ENCODE peak calls at places on chromosome 22, in eight cellular contexts. F, N, E, Z, R, B, V and U are unnamed samples.

GRCh38 chr22:44424867-44425351 is 73.1 kb downstream of the RTL6 start:
- DNase-seq in F (no peak), N (no peak), E (peak; percentile 52), Z (no peak), R (no peak), B (no peak), V (no peak), U (no peak)

GRCh38 chr22:25363474-25363873 is 144.0 kb downstream of the CRYBB2 start:
- DNase-seq in F (no peak), N (no peak), E (no peak), Z (no peak), R (no peak), B (no peak), V (no peak), U (no peak)

GRCh38 chr22:24810043-24810749 is 4.2 kb downstream of the SGSM1 start:
- DNase-seq in F (no peak), N (no peak), E (peak; percentile 17), Z (no peak), R (no peak), B (no peak), V (no peak), U (no peak)

GRCh38 chr22:23261900-23262450 is 81.7 kb downstream of the BCR start:
- DNase-seq in F (no peak), N (no peak), E (no peak), Z (no peak), R (no peak), B (peak; percentile 65), V (no peak), U (no peak)

GRCh38 chr22:24806663-24807001 is 621 bp downstream of the SGSM1 start:
- DNase-seq in F (no peak), N (no peak), E (no peak), Z (no peak), R (no peak), B (no peak), V (no peak), U (no peak)

GRCh38 chr22:19800761-19801244 is 40.2 kb downstream of the TBX1 start:
- DNase-seq in F (no peak), N (peak; percentile 14), E (no peak), Z (no peak), R (no peak), B (no peak), V (peak; percentile 35), U (peak; percentile 35)

GRCh38 chr22:37019309-37020191 is at the start of the genes MPST and TST:
- DNase-seq in F (peak; percentile 73), N (peak; percentile 84), E (peak; percentile 86), Z (peak; percentile 86), R (peak; percentile 82), B (peak; percentile 81), V (peak; percentile 87), U (peak; percentile 69)

GRCh38 chr22:37401401-37401859 is 25.8 kb downstream of the ELFN2 start:
- DNase-seq in F (no peak), N (no peak), E (no peak), Z (no peak), R (no peak), B (no peak), V (no peak), U (no peak)

GRCh38 chr22:19663821-19664325 is 50.4 kb upstream of the SEPTIN5 start:
- DNase-seq in F (no peak), N (peak; percentile 39), E (peak; percentile 31), Z (no peak), R (peak; percentile 24), B (peak; percentile 79), V (peak; percentile 94), U (no peak)

GRCh38 chr22:37258810-37259472 is 14.9 kb upstream of the RAC2 start:
- DNase-seq in F (no peak), N (no peak), E (no peak), Z (peak; percentile 35), R (no peak), B (no peak), V (no peak), U (no peak)

GRCh38 chr22:47653921-47654320 is 891.5 kb downstream of the TBC1D22A start:
- DNase-seq in F (no peak), N (no peak), E (no peak), Z (no peak), R (no peak), B (no peak), V (no peak), U (no peak)

GRCh38 chr22:43824724-43825485 is 12.8 kb upstream of the EFCAB6 start:
- DNase-seq in F (no peak), N (no peak), E (no peak), Z (peak; percentile 24), R (no peak), B (no peak), V (no peak), U (no peak)

GRCh38 chr22:42074153-42074750 is at the start of gene PHETA2:
- DNase-seq in F (no peak), N (peak; percentile 75), E (peak; percentile 59), Z (peak; percentile 76), R (peak; percentile 45), B (no peak), V (no peak), U (no peak)

GRCh38 chr22:37069719-37070118 is 18.2 kb downstream of the KCTD17 start:
- DNase-seq in F (no peak), N (no peak), E (no peak), Z (no peak), R (no peak), B (no peak), V (no peak), U (no peak)

GRCh38 chr22:32801436-32802290 is at the start of gene TIMP3:
- DNase-seq in F (peak; percentile 63), N (peak; percentile 78), E (peak; percentile 54), Z (peak; percentile 65), R (peak; percentile 93), B (peak; percentile 84), V (peak; percentile 16), U (no peak)
- TF ChIP-seq POLR2A in F (peak; percentile 90), N (peak; percentile 86), E (peak; percentile 69), Z (peak; percentile 61), R (peak; percentile 99), B (no peak), V (no peak), U (peak; percentile 63)

DNA sequence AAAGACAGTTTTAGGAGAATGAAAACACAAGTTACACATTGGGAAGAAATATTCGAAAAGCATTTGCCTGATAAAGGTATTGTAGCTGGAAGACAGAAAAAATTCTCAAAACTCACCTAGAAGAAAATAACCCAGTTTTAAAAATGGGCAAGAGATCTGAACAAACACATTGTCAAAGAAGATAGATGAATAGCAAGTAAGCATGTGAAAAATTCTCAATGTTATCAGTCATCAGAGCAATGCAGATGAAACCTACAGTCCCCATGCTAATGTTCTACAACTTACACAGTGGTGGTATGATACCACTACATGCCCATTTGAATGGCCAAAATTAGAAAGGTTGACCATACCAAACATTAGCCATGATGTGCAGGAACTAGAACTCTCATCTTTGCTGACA is 29.4 kb downstream of the PPARA start:
- DNase-seq in F (no peak), N (no peak), E (no peak), Z (no peak), R (no peak), B (no peak), V (no peak), U (no peak)
- TF ChIP-seq POLR2A in F (no peak), N (no peak), E (no peak), Z (no peak), R (no peak), B (no peak), V (no peak), U (no peak)

GRCh38 chr22:49956418-49956770 is 4.2 kb upstream of the PIM3 start:
- DNase-seq in F (no peak), N (no peak), E (peak; percentile 3), Z (no peak), R (peak; percentile 4), B (no peak), V (no peak), U (no peak)

GRCh38 chr22:49954354-49954753 is 6.2 kb upstream of the PIM3 start:
- DNase-seq in F (peak; percentile 83), N (no peak), E (peak; percentile 88), Z (no peak), R (peak; percentile 96), B (no peak), V (no peak), U (no peak)

GRCh38 chr22:49956914-49957825 is 3.4 kb upstream of the PIM3 start:
- DNase-seq in F (no peak), N (no peak), E (no peak), Z (no peak), R (no peak), B (no peak), V (no peak), U (no peak)

GRCh38 chr22:49954991-49955580 is 5.5 kb upstream of the PIM3 start:
- DNase-seq in F (no peak), N (no peak), E (peak; percentile 65), Z (no peak), R (peak; percentile 75), B (no peak), V (no peak), U (no peak)

DNA sequence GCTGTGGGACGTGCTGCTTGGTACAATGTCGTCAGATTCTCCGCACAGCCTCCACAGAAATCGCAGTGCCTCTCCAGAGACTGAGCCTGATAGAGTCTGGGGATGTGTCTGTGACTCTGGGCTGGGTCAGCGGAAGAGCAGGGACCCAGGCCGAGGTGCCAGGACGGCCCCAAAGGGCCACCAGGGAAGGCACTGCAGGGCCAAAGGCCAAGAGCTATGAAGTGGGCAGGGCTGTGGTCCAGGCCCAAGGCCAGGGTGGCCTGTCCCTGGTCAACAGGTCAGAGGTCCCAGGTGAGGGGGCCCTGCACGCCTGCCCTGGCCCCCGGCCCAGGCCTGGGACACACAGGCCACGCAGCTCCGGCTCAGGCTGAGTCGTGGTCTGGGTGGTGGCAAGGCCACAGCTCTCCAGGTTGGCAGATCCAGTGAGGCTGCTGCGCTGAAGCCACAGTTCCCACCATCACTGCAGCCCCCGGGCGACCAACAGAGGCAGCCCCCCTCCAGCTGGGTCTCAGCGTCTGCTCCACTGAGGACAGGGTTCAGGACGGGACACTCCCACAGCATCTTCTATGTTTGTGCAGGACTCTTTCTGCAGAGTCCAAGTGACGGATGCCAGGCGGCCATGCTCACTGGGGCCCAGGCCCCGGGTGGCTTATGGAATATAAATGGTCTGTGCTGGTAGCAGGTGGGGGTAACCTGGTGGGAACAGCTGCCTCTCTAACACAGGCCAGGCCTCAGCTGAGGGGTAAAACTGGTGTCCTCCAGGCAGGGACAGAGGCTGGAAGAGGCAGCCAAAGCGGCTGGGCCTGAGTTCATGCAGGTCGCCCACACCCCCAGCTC is 4.8 kb upstream of the PIM3 start:
- DNase-seq in F (no peak), N (no peak), E (no peak), Z (no peak), R (no peak), B (no peak), V (no peak), U (no peak)
- TF ChIP-seq POLR2A in F (no peak), N (no peak), E (no peak), Z (no peak), R (no peak), B (no peak), V (no peak), U (no peak)

DNA sequence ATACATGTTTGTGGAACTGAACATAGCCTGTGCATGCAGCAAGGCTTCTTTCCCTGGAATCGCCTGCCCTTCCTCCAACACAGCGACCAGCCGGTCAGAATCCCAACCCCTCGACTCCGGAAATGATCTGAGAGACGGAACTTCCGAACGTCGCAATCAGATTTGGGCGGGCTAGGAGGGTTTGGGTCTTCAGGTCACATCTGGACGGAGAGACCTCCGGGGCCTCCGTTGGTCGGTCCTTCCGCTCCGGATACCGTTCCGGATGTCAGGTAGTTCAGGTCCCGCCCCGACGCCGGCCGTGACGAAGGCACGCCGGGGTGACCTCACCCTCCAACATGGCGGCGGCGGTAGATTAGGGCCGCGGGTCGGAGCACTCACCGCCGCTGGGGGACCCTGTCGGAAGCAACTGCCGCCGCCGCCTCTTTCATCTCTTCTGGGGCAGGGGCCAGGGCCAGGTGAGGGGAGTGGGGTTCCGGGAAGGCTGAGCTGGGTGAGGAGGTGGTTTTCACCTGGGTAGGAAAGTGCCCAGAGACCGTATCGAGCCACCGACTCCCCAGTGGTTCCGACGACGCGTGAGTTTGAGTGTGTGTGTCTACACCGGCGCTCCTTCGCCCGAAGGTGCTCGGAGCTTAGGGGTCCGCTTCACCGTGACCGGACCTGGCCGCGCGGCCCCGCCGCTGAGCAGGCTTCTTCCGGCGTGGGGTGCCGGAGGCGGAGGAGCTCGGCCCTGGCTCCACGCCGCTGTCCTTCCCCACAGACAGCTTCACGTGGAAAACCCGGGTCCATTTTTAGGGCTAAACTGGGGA is at the start of gene BCL2L13:
- DNase-seq in F (peak; percentile 89), N (peak; percentile 92), E (peak; percentile 94), Z (peak; percentile 94), R (peak; percentile 94), B (peak; percentile 94), V (peak; percentile 96), U (peak; percentile 75)
- TF ChIP-seq POLR2A in F (peak; percentile 99), N (peak; percentile 97), E (peak; percentile 99), Z (peak; percentile 97), R (peak; percentile 98), B (peak; percentile 99), V (peak; percentile 88), U (peak; percentile 66)